ENCODE peak calls at places on chromosome 12, in eight cellular contexts. A is ascending aorta; X is HT1080; T is H9; R is effector memory CD8-positive, alpha-beta T cell; B is GM03348; S is NCI-H345; U is breast epithelium. V is an unnamed sample.
A peak's percentile ranks its signal among the peaks of the same experiment; 100 is the strongest.

GRCh38 chr12:55929306-55929791 is 1.6 kb upstream of the DGKA start:
- DNase-seq in X (no peak), A (no peak), U (no peak), T (no peak), S (no peak), B (no peak), R (peak; percentile 62), V (no peak)

GRCh38 chr12:104457746-104458644 is 1.2 kb downstream of the CHST11 start:
- DNase-seq in S (peak; percentile 31), X (peak; percentile 10), R (peak; percentile 37), B (peak; percentile 50), U (no peak), A (no peak), T (no peak), V (no peak)

GRCh38 chr12:30975581-30975980 is 49.0 kb downstream of the TSPAN11 start:
- DNase-seq in A (no peak), R (no peak), U (no peak), X (peak; percentile 21), T (no peak), S (no peak), B (no peak), V (no peak)

GRCh38 chr12:107437954-107438353 is 247.6 kb upstream of the PWP1 start:
- DNase-seq in B (no peak), T (no peak), U (no peak), A (no peak), S (no peak), R (no peak), X (no peak), V (no peak)

GRCh38 chr12:59904874-59905521 is 309.2 kb downstream of the SLC16A7 start:
- DNase-seq in T (no peak), B (peak; percentile 47), U (no peak), S (no peak), X (no peak), R (no peak), A (no peak), V (no peak)

GRCh38 chr12:68334136-68334535 is 2.0 kb upstream of the MDM1 start:
- DNase-seq in S (peak; percentile 64), R (no peak), B (no peak), X (no peak), U (no peak), T (peak; percentile 51), A (no peak), V (no peak)

GRCh38 chr12:64679487-64679983 is 69.2 kb downstream of the RASSF3 start:
- DNase-seq in S (peak; percentile 84), A (peak; percentile 81), U (peak; percentile 82), B (peak; percentile 80), T (no peak), X (peak; percentile 93), R (peak; percentile 75), V (peak; percentile 71)

GRCh38 chr12:110371408-110372055 is 32.0 kb downstream of the ANAPC7 start:
- DNase-seq in X (no peak), R (no peak), S (peak; percentile 88), T (peak; percentile 33), A (no peak), U (no peak), B (no peak), V (no peak)

GRCh38 chr12:28060901-28061300 is 88.4 kb upstream of the PTHLH start:
- DNase-seq in R (no peak), S (no peak), X (no peak), T (no peak), B (no peak), U (no peak), A (no peak), V (no peak)

GRCh38 chr12:114405449-114406271 is at the start of gene TBX5:
- DNase-seq in S (peak; percentile 26), R (no peak), A (no peak), X (no peak), U (no peak), B (peak; percentile 67), T (peak; percentile 67), V (no peak)

GRCh38 chr12:65896743-65897142 is 72.5 kb downstream of the HMGA2 start:
- DNase-seq in S (no peak), U (no peak), T (no peak), X (no peak), A (no peak), R (no peak), B (no peak), V (no peak)

GRCh38 chr12:57836442-57837375 is 9.8 kb downstream of the CTDSP2 start:
- DNase-seq in S (peak; percentile 46), T (peak; percentile 82), B (peak; percentile 85), A (no peak), R (peak; percentile 31), U (peak; percentile 59), X (peak; percentile 79), V (peak; percentile 51)

GRCh38 chr12:123027726-123028445 is 47.4 kb downstream of the ARL6IP4 start:
- DNase-seq in R (no peak), B (no peak), T (no peak), U (no peak), S (peak; percentile 44), A (no peak), X (no peak), V (no peak)

GRCh38 chr12:120684523-120684932 is 2.4 kb upstream of the MLEC start:
- DNase-seq in X (peak; percentile 13), R (no peak), S (no peak), A (no peak), B (no peak), T (no peak), U (no peak), V (no peak)

GRCh38 chr12:86193931-86194330 is 62.3 kb downstream of the MGAT4C start:
- DNase-seq in T (no peak), U (no peak), R (no peak), S (no peak), X (peak; percentile 61), A (no peak), B (no peak), V (peak; percentile 32)

GRCh38 chr12:67747869-67748760 is 99.6 kb downstream of the DYRK2 start:
- DNase-seq in R (no peak), U (no peak), X (peak; percentile 94), S (no peak), A (no peak), T (no peak), B (peak; percentile 46), V (peak; percentile 54)

GRCh38 chr12:5051334-5051733 is 7.7 kb downstream of the KCNA5 start:
- DNase-seq in T (no peak), X (no peak), A (no peak), B (no peak), U (no peak), S (no peak), R (no peak), V (no peak)

GRCh38 chr12:124686001-124686884 is 118.8 kb upstream of the NCOR2 start:
- DNase-seq in B (peak; percentile 63), T (no peak), S (no peak), U (no peak), A (no peak), X (peak; percentile 40), R (no peak), V (peak; percentile 80)

GRCh38 chr12:122880668-122881067 is 15.3 kb downstream of the VPS37B start:
- DNase-seq in U (no peak), B (peak; percentile 50), R (no peak), S (peak; percentile 43), T (no peak), A (no peak), X (no peak), V (no peak)

GRCh38 chr12:110039085-110039807 is 9.1 kb downstream of the C12orf76 start:
- DNase-seq in B (peak; percentile 82), R (no peak), U (no peak), X (peak; percentile 87), T (peak; percentile 45), S (peak; percentile 21), A (no peak), V (peak; percentile 94)

GRCh38 chr12:108850854-108851573 is 6.4 kb downstream of the SSH1 start:
- DNase-seq in R (no peak), S (no peak), T (no peak), B (peak; percentile 85), X (peak; percentile 54), A (no peak), U (no peak), V (no peak)

GRCh38 chr12:15163577-15163976 is 57.6 kb downstream of the RERG start:
- DNase-seq in B (no peak), T (no peak), X (peak; percentile 18), U (no peak), A (no peak), S (no peak), R (no peak), V (peak; percentile 34)

GRCh38 chr12:115337693-115338543 is 653.9 kb upstream of the TBX3 start:
- DNase-seq in A (no peak), T (peak; percentile 55), R (no peak), U (no peak), X (peak; percentile 88), S (peak; percentile 14), B (peak; percentile 70), V (peak; percentile 92)

GRCh38 chr12:102010265-102010994 is 51.4 kb downstream of the WASHC3 start:
- DNase-seq in S (no peak), X (no peak), U (no peak), B (no peak), T (no peak), A (no peak), R (no peak), V (no peak)

GRCh38 chr12:116863275-116863767 is 17.9 kb downstream of the HRK start:
- DNase-seq in B (peak; percentile 41), T (peak; percentile 88), S (no peak), R (no peak), U (no peak), A (no peak), X (peak; percentile 42), V (no peak)

GRCh38 chr12:480831-481230 is 21.1 kb downstream of the B4GALNT3 start:
- DNase-seq in X (peak; percentile 44), B (peak; percentile 41), A (peak; percentile 73), T (peak; percentile 25), S (no peak), U (no peak), R (no peak), V (no peak)

GRCh38 chr12:53482626-53483165 is 16.6 kb downstream of the MAP3K12 start:
- DNase-seq in A (no peak), R (no peak), X (no peak), U (no peak), T (no peak), S (no peak), B (no peak), V (no peak)

GRCh38 chr12:71186571-71187288 is 28.9 kb upstream of the TSPAN8 start:
- DNase-seq in B (no peak), A (no peak), T (no peak), S (no peak), U (no peak), X (no peak), R (no peak), V (no peak)

GRCh38 chr12:13223941-13224340 is 27.4 kb downstream of the EMP1 start:
- DNase-seq in S (no peak), T (no peak), R (no peak), X (no peak), B (peak; percentile 67), A (no peak), U (no peak), V (no peak)

GRCh38 chr12:113980537-113981337 is 14.6 kb upstream of the RBM19 start:
- DNase-seq in U (no peak), T (peak; percentile 72), R (no peak), X (peak; percentile 13), A (no peak), B (peak; percentile 77), S (peak; percentile 76), V (peak; percentile 42)

GRCh38 chr12:2244013-2244861 is 191.4 kb downstream of the CACNA1C start:
- DNase-seq in R (no peak), A (no peak), T (peak; percentile 80), U (no peak), B (peak; percentile 88), S (peak; percentile 74), X (peak; percentile 68), V (no peak)

GRCh38 chr12:58803893-58804292 is 116.4 kb downstream of the LRIG3 start:
- DNase-seq in A (no peak), S (no peak), X (peak; percentile 59), T (no peak), U (no peak), R (no peak), B (peak; percentile 68), V (peak; percentile 44)

GRCh38 chr12:3452348-3452747 is 38.7 kb upstream of the PRMT8 start:
- DNase-seq in T (peak; percentile 24), B (no peak), R (no peak), A (no peak), U (no peak), X (no peak), S (no peak), V (no peak)

V was measured in foreskin keratinocyte.